ENCODE peak calls at places on chromosomes 13 and 19, in four cellular contexts. One of them, this sample, is unnamed.

GRCh38 chr13:43934273-43934672 is 54.6 kb downstream of the LACC1 start:
- DNase-seq in brain pericyte: no peak
- DNase-seq in foreskin fibroblast: peak
- DNase-seq in dermis blood vessel endothelial cell: no peak
- DNase-seq in this sample: no peak

GRCh38 chr19:10191347-10191746 is 3.4 kb downstream of the DNMT1 start:
- DNase-seq in dermis blood vessel endothelial cell: peak
- DNase-seq in foreskin fibroblast: peak
- DNase-seq in brain pericyte: peak
- DNase-seq in this sample: peak

GRCh38 chr19:574658-575526 is 2.5 kb downstream of the BSG start:
- DNase-seq in brain pericyte: no peak
- DNase-seq in dermis blood vessel endothelial cell: peak
- DNase-seq in foreskin fibroblast: peak
- DNase-seq in this sample: no peak

GRCh38 chr13:49627831-49628652 is at the start of gene ARL11:
- DNase-seq in dermis blood vessel endothelial cell: no peak
- DNase-seq in brain pericyte: no peak
- DNase-seq in foreskin fibroblast: no peak
- DNase-seq in this sample: no peak

GRCh38 chr13:98155475-98156111 is 12.7 kb downstream of the FARP1 start:
- DNase-seq in foreskin fibroblast: peak
- DNase-seq in brain pericyte: no peak
- DNase-seq in dermis blood vessel endothelial cell: peak
- DNase-seq in this sample: peak

GRCh38 chr19:5959260-5960004 is 18.5 kb downstream of the RANBP3 start:
- DNase-seq in brain pericyte: no peak
- DNase-seq in foreskin fibroblast: no peak
- DNase-seq in dermis blood vessel endothelial cell: no peak
- DNase-seq in this sample: peak

GRCh38 chr13:43657485-43657884 is 129.3 kb downstream of the ENOX1 start:
- DNase-seq in dermis blood vessel endothelial cell: no peak
- DNase-seq in foreskin fibroblast: no peak
- DNase-seq in brain pericyte: no peak
- DNase-seq in this sample: no peak

GRCh38 chr19:53328967-53329366 is 4.6 kb upstream of the ZNF845 start:
- DNase-seq in dermis blood vessel endothelial cell: no peak
- DNase-seq in foreskin fibroblast: peak
- DNase-seq in brain pericyte: no peak
- DNase-seq in this sample: no peak

GRCh38 chr13:107867701-107868661 is 347.4 kb downstream of the LIG4 start:
- DNase-seq in brain pericyte: no peak
- DNase-seq in foreskin fibroblast: peak
- DNase-seq in dermis blood vessel endothelial cell: peak
- DNase-seq in this sample: peak

GRCh38 chr13:82655518-82655855 is 1226.8 kb downstream of the SLITRK1 start:
- DNase-seq in brain pericyte: no peak
- DNase-seq in foreskin fibroblast: peak
- DNase-seq in dermis blood vessel endothelial cell: no peak
- DNase-seq in this sample: no peak

GRCh38 chr19:29967623-29968022 is 25.6 kb downstream of the URI1 start:
- DNase-seq in dermis blood vessel endothelial cell: no peak
- DNase-seq in brain pericyte: no peak
- DNase-seq in foreskin fibroblast: peak
- DNase-seq in this sample: no peak

GRCh38 chr19:47765522-47766358 is 12.8 kb upstream of the SELENOW start:
- DNase-seq in foreskin fibroblast: peak
- DNase-seq in dermis blood vessel endothelial cell: peak
- DNase-seq in brain pericyte: no peak
- DNase-seq in this sample: peak

GRCh38 chr13:37617162-37617561 is 18.6 kb upstream of the POSTN start:
- DNase-seq in brain pericyte: no peak
- DNase-seq in dermis blood vessel endothelial cell: peak
- DNase-seq in foreskin fibroblast: peak
- DNase-seq in this sample: peak

GRCh38 chr13:24149306-24150032 is 11.1 kb upstream of the SPATA13 start:
- DNase-seq in brain pericyte: no peak
- DNase-seq in foreskin fibroblast: peak
- DNase-seq in dermis blood vessel endothelial cell: no peak
- DNase-seq in this sample: no peak

GRCh38 chr19:55495646-55496349 is 7.6 kb downstream of the SSC5D start:
- DNase-seq in dermis blood vessel endothelial cell: no peak
- DNase-seq in brain pericyte: no peak
- DNase-seq in foreskin fibroblast: no peak
- DNase-seq in this sample: no peak

GRCh38 chr13:88071371-88071770 is 400.2 kb downstream of the SLITRK5 start:
- DNase-seq in brain pericyte: no peak
- DNase-seq in dermis blood vessel endothelial cell: no peak
- DNase-seq in foreskin fibroblast: no peak
- DNase-seq in this sample: no peak

GRCh38 chr13:30796132-30796832 is 60.9 kb downstream of the ALOX5AP start:
- DNase-seq in foreskin fibroblast: peak
- DNase-seq in dermis blood vessel endothelial cell: peak
- DNase-seq in brain pericyte: no peak
- DNase-seq in this sample: peak

GRCh38 chr13:27588405-27588804 is 31.9 kb downstream of the LNX2 start:
- DNase-seq in brain pericyte: no peak
- DNase-seq in dermis blood vessel endothelial cell: no peak
- DNase-seq in foreskin fibroblast: no peak
- DNase-seq in this sample: no peak

GRCh38 chr13:32669030-32669646 is 82.9 kb downstream of the PDS5B start:
- DNase-seq in foreskin fibroblast: peak
- DNase-seq in dermis blood vessel endothelial cell: peak
- DNase-seq in brain pericyte: no peak
- DNase-seq in this sample: peak

GRCh38 chr13:35378939-35379338 is 97.5 kb downstream of the MAB21L1 start:
- DNase-seq in brain pericyte: no peak
- DNase-seq in dermis blood vessel endothelial cell: no peak
- DNase-seq in foreskin fibroblast: peak
- DNase-seq in this sample: peak

GRCh38 chr19:1768248-1768647 is 14.9 kb downstream of the ONECUT3 start:
- DNase-seq in dermis blood vessel endothelial cell: peak
- DNase-seq in foreskin fibroblast: no peak
- DNase-seq in brain pericyte: no peak
- DNase-seq in this sample: no peak

GRCh38 chr19:808176-808741 is 11.0 kb downstream of the PTBP1 start:
- DNase-seq in foreskin fibroblast: no peak
- DNase-seq in dermis blood vessel endothelial cell: no peak
- DNase-seq in brain pericyte: no peak
- DNase-seq in this sample: no peak

GRCh38 chr19:49133621-49134454 is 14.5 kb downstream of the PPFIA3 start:
- DNase-seq in dermis blood vessel endothelial cell: peak
- DNase-seq in brain pericyte: no peak
- DNase-seq in foreskin fibroblast: peak
- DNase-seq in this sample: peak

GRCh38 chr13:33611016-33611805 is 206.7 kb upstream of the RFC3 start:
- DNase-seq in dermis blood vessel endothelial cell: peak
- DNase-seq in foreskin fibroblast: no peak
- DNase-seq in brain pericyte: peak
- DNase-seq in this sample: peak

GRCh38 chr19:10929402-10929794 is 787 bp downstream of the TIMM29 start:
- DNase-seq in brain pericyte: no peak
- DNase-seq in dermis blood vessel endothelial cell: no peak
- DNase-seq in foreskin fibroblast: no peak
- DNase-seq in this sample: no peak

GRCh38 chr19:38039966-38040365 is 133.0 kb downstream of the SIPA1L3 start:
- DNase-seq in brain pericyte: no peak
- DNase-seq in dermis blood vessel endothelial cell: peak
- DNase-seq in foreskin fibroblast: peak
- DNase-seq in this sample: peak

GRCh38 chr19:40594657-40595077 is 6.5 kb upstream of the LTBP4 start:
- DNase-seq in brain pericyte: no peak
- DNase-seq in foreskin fibroblast: peak
- DNase-seq in dermis blood vessel endothelial cell: no peak
- DNase-seq in this sample: no peak

GRCh38 chr13:19382111-19382510 is 179.2 kb downstream of the TPTE2 start:
- DNase-seq in foreskin fibroblast: no peak
- DNase-seq in brain pericyte: no peak
- DNase-seq in dermis blood vessel endothelial cell: no peak
- DNase-seq in this sample: no peak

This sample was measured in dermis microvascular lymphatic vessel endothelial cell.